ENCODE peak calls at places on chromosome X, in five cellular contexts. J is AG10803; C is sigmoid colon; B is CD8-positive, alpha-beta T cell; O is neural progenitor cell. Y is an unnamed sample.
A peak's percentile ranks its signal among the peaks of the same experiment; 100 is the strongest.

GRCh38 chrX:53732797-53733196 is 46.3 kb upstream of the HUWE1 start:
- DNase-seq in J (no peak), C (no peak), B (no peak), O (no peak), Y (no peak)

GRCh38 chrX:136525738-136526606 is 6.0 kb upstream of the VGLL1 start:
- DNase-seq in J (peak; percentile 82), C (peak; percentile 95), B (no peak), O (no peak), Y (peak; percentile 94)

GRCh38 chrX:143635915-143636314 is at the start of gene SLITRK4:
- DNase-seq in J (no peak), C (no peak), B (no peak), O (peak; percentile 77), Y (no peak)

GRCh38 chrX:112424166-112424565 is 255.6 kb downstream of the LHFPL1 start:
- DNase-seq in J (no peak), C (no peak), B (no peak), O (no peak), Y (no peak)

GRCh38 chrX:44036336-44036735 is 63.1 kb upstream of the NDP start:
- DNase-seq in J (peak; percentile 83), C (no peak), B (no peak), O (no peak), Y (peak; percentile 87)

GRCh38 chrX:146264763-146265375 is 447.2 kb downstream of the SLITRK2 start:
- DNase-seq in J (no peak), C (no peak), B (no peak), O (no peak), Y (no peak)

GRCh38 chrX:75746891-75747639 is 38.0 kb downstream of the MAGEE2 start:
- DNase-seq in J (peak; percentile 15), C (no peak), B (peak; percentile 10), O (peak; percentile 66), Y (peak; percentile 20)

GRCh38 chrX:33324099-33324498 is 112.8 kb upstream of the DMD start:
- DNase-seq in J (no peak), C (no peak), B (no peak), O (peak; percentile 3), Y (no peak)

GRCh38 chrX:140439455-140439854 is 65.4 kb downstream of the SOX3 start:
- DNase-seq in J (no peak), C (no peak), B (no peak), O (peak; percentile 92), Y (no peak)

GRCh38 chrX:790780-791360 is 160.3 kb downstream of the SHOX start:
- DNase-seq in J (no peak), C (no peak), B (no peak), O (peak; percentile 51), Y (no peak)

GRCh38 chrX:75071334-75071733 is 84.7 kb downstream of the ABCB7 start:
- DNase-seq in J (no peak), C (no peak), B (no peak), O (no peak), Y (no peak)

GRCh38 chrX:11787564-11787963 is 29.5 kb downstream of the MSL3 start:
- DNase-seq in J (peak; percentile 26), C (peak; percentile 80), B (peak; percentile 66), O (peak; percentile 86), Y (peak; percentile 75)

GRCh38 chrX:42678133-42678532 is 99.8 kb downstream of the PPP1R2C start:
- DNase-seq in J (peak; percentile 24), C (no peak), B (no peak), O (no peak), Y (peak; percentile 42)

GRCh38 chrX:70196961-70197805 is 19.9 kb downstream of the DGAT2L6 start:
- DNase-seq in J (peak; percentile 36), C (no peak), B (peak; percentile 64), O (peak; percentile 65), Y (peak; percentile 73)

GRCh38 chrX:19225906-19226305 is 103.6 kb upstream of the ADGRG2 start:
- DNase-seq in J (no peak), C (no peak), B (no peak), O (peak; percentile 38), Y (peak; percentile 14)

GRCh38 chrX:147853701-147854100 is 58.0 kb upstream of the FMR1 start:
- DNase-seq in J (no peak), C (no peak), B (no peak), O (no peak), Y (no peak)

GRCh38 chrX:6667048-6667768 is 132.3 kb upstream of the VCX3A start:
- DNase-seq in J (no peak), C (no peak), B (no peak), O (no peak), Y (no peak)

GRCh38 chrX:17842769-17843525 is 18.2 kb downstream of the RAI2 start:
- DNase-seq in J (no peak), C (no peak), B (no peak), O (no peak), Y (no peak)

GRCh38 chrX:137428251-137428661 is 137.7 kb upstream of the ZIC3 start:
- DNase-seq in J (no peak), C (no peak), B (no peak), O (peak; percentile 39), Y (peak; percentile 2)

GRCh38 chrX:3663576-3664290 is 49.7 kb downstream of the PRKX start:
- DNase-seq in J (no peak), C (no peak), B (no peak), O (no peak), Y (no peak)

GRCh38 chrX:35380808-35381700 is 417.1 kb upstream of the MAGEB16 start:
- DNase-seq in J (peak; percentile 1), C (no peak), B (no peak), O (peak; percentile 36), Y (peak; percentile 26)

GRCh38 chrX:17706676-17707075 is 30.6 kb upstream of the SCML1 start:
- DNase-seq in J (peak; percentile 90), C (no peak), B (no peak), O (no peak), Y (peak; percentile 80)

GRCh38 chrX:136823175-136823574 is 42.4 kb upstream of the ARHGEF6 start:
- DNase-seq in J (peak; percentile 12), C (no peak), B (no peak), O (no peak), Y (no peak)

GRCh38 chrX:17655232-17656034 is 81.9 kb upstream of the SCML1 start:
- DNase-seq in J (peak; percentile 4), C (no peak), B (no peak), O (peak; percentile 52), Y (no peak)

DNA sequence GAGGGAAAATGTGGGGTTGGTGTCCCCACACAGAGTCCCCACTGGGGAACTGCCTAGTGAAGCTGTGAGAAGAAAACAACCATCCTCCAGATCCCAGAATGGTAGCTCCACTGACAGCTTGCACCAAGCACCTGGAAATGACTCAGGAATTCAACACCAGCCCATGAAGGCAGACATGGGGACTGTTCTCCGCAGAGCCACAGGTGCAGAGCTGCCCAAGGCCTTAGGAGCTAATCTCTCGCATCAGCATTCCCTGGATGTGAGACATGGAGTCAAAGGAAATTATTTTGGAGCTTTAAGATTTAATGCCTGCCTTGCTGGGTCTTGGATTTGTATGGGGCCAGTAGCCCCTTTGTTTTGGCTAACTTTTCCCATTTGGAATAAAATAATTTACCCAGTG is 367.9 kb downstream of the FAM133A start:
- DNase-seq in J (no peak), C (no peak), B (no peak), O (no peak), Y (no peak)
- TF ChIP-seq CTCF in J (no peak), C (no peak), B (no peak), O (no peak), Y (no peak)

DNA sequence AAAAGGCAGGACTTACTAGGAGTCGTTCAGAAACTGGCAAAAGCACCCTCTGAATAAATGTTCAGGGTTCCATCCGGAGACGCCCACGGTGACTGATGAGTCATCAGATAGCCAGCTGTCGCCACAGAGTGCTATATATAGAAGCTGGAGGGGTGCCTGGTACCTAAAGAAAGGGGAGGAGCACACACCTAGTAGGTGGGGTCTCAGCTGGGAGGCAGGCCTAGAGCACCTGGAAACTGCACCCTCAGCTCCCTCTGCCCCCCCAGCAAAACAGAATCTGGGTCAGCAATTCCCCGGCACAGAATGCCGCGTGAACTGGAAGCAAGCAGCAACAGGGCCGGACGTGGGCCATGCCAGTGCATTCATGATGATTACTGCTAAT is 242.0 kb downstream of the BCOR start:
- DNase-seq in J (no peak), C (no peak), B (peak; percentile 75), O (no peak), Y (no peak)
- H3K4me3 ChIP-seq in J (no peak overlapping the region), C (no peak overlapping the region), B (peak overlapping the region; percentile 40), O (no peak overlapping the region), Y (no peak overlapping the region)

GRCh38 chrX:15838017-15838416 is 16.6 kb downstream of the AP1S2 start:
- DNase-seq in J (no peak), C (no peak), B (no peak), O (peak; percentile 39), Y (no peak)
- TF ChIP-seq CTCF in J (peak; percentile 14), C (no peak), B (peak; percentile 35), O (peak; percentile 42), Y (peak; percentile 25)

GRCh38 chrX:154379569-154379951 is 465 bp downstream of the EMD start:
- DNase-seq in J (no peak), C (no peak), B (no peak), O (no peak), Y (no peak)

GRCh38 chrX:154381271-154381670 is 2.2 kb downstream of the EMD start:
- DNase-seq in J (no peak), C (no peak), B (no peak), O (peak; percentile 73), Y (no peak)

GRCh38 chrX:154380153-154380552 is 1.1 kb downstream of the EMD start:
- DNase-seq in J (no peak), C (peak; percentile 75), B (no peak), O (no peak), Y (no peak)

GRCh38 chrX:154382483-154383069 is 3.5 kb downstream of the EMD start:
- DNase-seq in J (no peak), C (no peak), B (no peak), O (no peak), Y (no peak)

DNA sequence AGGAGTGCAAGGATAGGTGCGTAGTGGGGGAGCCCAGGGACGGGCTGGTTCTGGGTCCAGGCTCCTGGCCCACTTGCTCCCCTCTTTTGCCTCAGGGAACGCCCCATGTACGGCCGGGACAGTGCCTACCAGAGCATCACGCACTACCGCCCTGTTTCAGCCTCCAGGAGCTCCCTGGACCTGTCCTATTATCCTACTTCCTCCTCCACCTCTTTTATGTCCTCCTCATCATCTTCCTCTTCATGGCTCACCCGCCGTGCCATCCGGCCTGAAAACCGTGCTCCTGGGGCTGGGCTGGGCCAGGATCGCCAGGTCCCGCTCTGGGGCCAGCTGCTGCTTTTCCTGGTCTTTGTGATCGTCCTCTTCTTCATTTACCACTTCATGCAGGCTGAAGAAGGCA is 1.7 kb downstream of the EMD start:
- DNase-seq in J (no peak), C (no peak), B (no peak), O (no peak), Y (no peak)
- H3K4me3 ChIP-seq in J (peak overlapping the region; percentile 74), C (peak overlapping the region; percentile 73), B (no peak overlapping the region), O (peak overlapping the region; percentile 76), Y (no peak overlapping the region)

GRCh38 chrX:124127496-124127895 is 166.0 kb downstream of the STAG2 start:
- DNase-seq in J (no peak), C (no peak), B (no peak), O (no peak), Y (no peak)
- TF ChIP-seq CTCF in J (no peak), C (no peak), B (no peak), O (no peak), Y (no peak)

GRCh38 chrX:20363003-20363674 is 96.4 kb upstream of the RPS6KA3 start:
- DNase-seq in J (no peak), C (no peak), B (no peak), O (no peak), Y (peak; percentile 78)
- H3K4me3 ChIP-seq in J (no peak overlapping the region), C (no peak overlapping the region), B (no peak overlapping the region), O (no peak overlapping the region), Y (no peak overlapping the region)

GRCh38 chrX:100883654-100884053 is 9.5 kb upstream of the NOX1 start:
- DNase-seq in J (no peak), C (no peak), B (no peak), O (no peak), Y (no peak)
- TF ChIP-seq CTCF in J (no peak), C (no peak), B (no peak), O (no peak), Y (no peak)

GRCh38 chrX:149643496-149643895 is 11.9 kb upstream of the TMEM185A start:
- DNase-seq in J (peak; percentile 4), C (no peak), B (no peak), O (no peak), Y (no peak)
- H3K4me3 ChIP-seq in J (no peak overlapping the region), C (no peak overlapping the region), B (no peak overlapping the region), O (no peak overlapping the region), Y (no peak overlapping the region)